ENCODE peak calls at places on chromosome 20, in seven cellular contexts. D, H, U, K, X, L and W are unnamed samples.

GRCh38 chr20:37670426-37670825 is 23.4 kb upstream of the CTNNBL1 start:
- DNase-seq in D (no peak), H (peak; percentile 26), U (no peak), K (no peak), X (no peak), L (no peak), W (no peak)

GRCh38 chr20:60224914-60225313 is 266.7 kb downstream of the CDH26 start:
- DNase-seq in D (no peak), H (peak; percentile 61), U (peak; percentile 31), K (no peak), X (no peak), L (peak; percentile 11), W (no peak)

GRCh38 chr20:51871943-51872342 is 69.6 kb upstream of the SALL4 start:
- DNase-seq in D (no peak), H (no peak), U (no peak), K (no peak), X (no peak), L (no peak), W (no peak)

GRCh38 chr20:47620808-47621805 is 119.4 kb downstream of the NCOA3 start:
- DNase-seq in D (no peak), H (peak; percentile 39), U (peak; percentile 71), K (no peak), X (peak; percentile 69), L (peak; percentile 89), W (peak; percentile 44)

GRCh38 chr20:44832724-44833123 is 22.4 kb upstream of the RIMS4 start:
- DNase-seq in D (no peak), H (no peak), U (peak; percentile 51), K (no peak), X (no peak), L (no peak), W (no peak)

GRCh38 chr20:50379049-50379990 is 130.9 kb upstream of the PTPN1 start:
- DNase-seq in D (peak; percentile 92), H (no peak), U (no peak), K (no peak), X (peak; percentile 16), L (peak; percentile 97), W (no peak)

GRCh38 chr20:51826372-51826771 is 24.1 kb upstream of the SALL4 start:
- DNase-seq in D (no peak), H (no peak), U (no peak), K (no peak), X (no peak), L (no peak), W (no peak)

GRCh38 chr20:61963885-61964674 is 101.6 kb downstream of the TAF4 start:
- DNase-seq in D (no peak), H (no peak), U (no peak), K (no peak), X (no peak), L (no peak), W (no peak)

GRCh38 chr20:45890077-45890996 is 671 bp downstream of the NEURL2 start:
- DNase-seq in D (peak; percentile 78), H (peak; percentile 92), U (peak; percentile 66), K (peak; percentile 68), X (peak; percentile 61), L (peak; percentile 85), W (peak; percentile 74)

GRCh38 chr20:45872626-45873025 is 8.4 kb upstream of the ZSWIM1 start:
- DNase-seq in D (no peak), H (no peak), U (no peak), K (no peak), X (no peak), L (no peak), W (no peak)

GRCh38 chr20:56802805-56803204 is 173.7 kb downstream of the TFAP2C start:
- DNase-seq in D (no peak), H (no peak), U (no peak), K (no peak), X (no peak), L (no peak), W (no peak)

DNA sequence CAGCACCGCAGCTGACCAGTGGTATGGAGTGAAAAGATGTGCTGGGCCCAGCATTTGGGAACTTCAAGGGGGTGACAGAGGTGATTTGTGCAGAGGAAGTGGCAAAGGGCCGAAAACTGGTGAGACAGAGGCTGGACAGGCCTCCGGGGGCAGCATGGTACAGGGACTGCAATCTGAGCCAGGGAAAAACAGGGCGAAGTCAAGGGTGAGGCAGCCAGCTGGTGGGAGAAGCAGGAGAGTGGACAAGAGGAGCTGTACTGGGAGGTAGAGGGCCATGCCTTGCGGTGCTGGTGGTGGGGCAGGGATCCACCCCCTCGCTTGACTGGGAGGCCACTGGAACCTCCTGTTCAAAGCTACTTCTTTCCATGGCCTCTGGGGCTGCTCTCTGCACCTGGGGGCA is 7.3 kb upstream of the GFRA4 start:
- DNase-seq in D (no peak), H (peak; percentile 33), U (no peak), K (no peak), X (no peak), L (no peak), W (no peak)
- TF ChIP-seq CTCF in D (no peak), H (peak; percentile 48), U (no peak), K (no peak), X (no peak), L (peak; percentile 14), W (no peak)

GRCh38 chr20:9276964-9277363 is 208.1 kb downstream of the PLCB4 start:
- DNase-seq in D (no peak), H (no peak), U (no peak), K (no peak), X (no peak), L (no peak), W (no peak)
- TF ChIP-seq CTCF in D (no peak), H (no peak), U (no peak), K (no peak), X (no peak), L (no peak), W (no peak)

GRCh38 chr20:32661820-32662528 is 11.8 kb downstream of the C20orf203 start:
- DNase-seq in D (no peak), H (no peak), U (no peak), K (no peak), X (no peak), L (no peak), W (no peak)
- TF ChIP-seq CTCF in D (no peak), H (peak; percentile 26), U (no peak), K (no peak), X (no peak), L (no peak), W (no peak)

DNA sequence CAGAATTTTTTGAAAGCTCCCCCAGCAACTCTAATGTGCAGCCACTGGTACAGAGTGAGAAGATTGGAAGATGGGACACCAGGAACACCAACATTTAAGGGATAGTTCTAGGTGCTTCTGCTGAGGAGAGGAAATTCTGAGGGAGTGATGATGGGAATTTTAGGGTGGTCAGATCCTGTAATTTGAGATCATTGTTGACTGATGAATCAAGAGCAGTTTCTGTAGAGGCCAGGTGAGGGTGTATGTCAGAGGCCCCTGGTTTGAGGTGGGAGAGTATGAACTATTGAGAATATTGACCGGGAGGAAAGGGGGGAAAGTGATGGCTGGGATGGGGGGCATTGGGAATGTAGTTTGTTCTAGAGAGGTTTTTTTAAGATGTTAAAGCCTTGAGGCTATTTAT is 47.2 kb downstream of the PTPRA start:
- DNase-seq in D (no peak), H (no peak), U (no peak), K (no peak), X (no peak), L (no peak), W (no peak)
- TF ChIP-seq CTCF in D (no peak), H (no peak), U (no peak), K (no peak), X (no peak), L (no peak), W (no peak)